ENCODE peak calls at places on chromosomes 11 and 22, in four cellular contexts. Y, R, X and N are unnamed samples.
A peak's percentile ranks its signal among the peaks of the same experiment; 100 is the strongest.

GRCh38 chr22:35257321-35258143 is at the start of gene HMGXB4:
- DNase-seq in Y (peak; percentile 97), R (peak; percentile 69), X (peak; percentile 88), N (no peak)

GRCh38 chr22:43136255-43136654 is 6.9 kb downstream of the MCAT start:
- DNase-seq in Y (no peak), R (peak; percentile 65), X (peak; percentile 29), N (no peak)

GRCh38 chr11:17906436-17906835 is 106.4 kb downstream of the SERGEF start:
- DNase-seq in Y (no peak), R (no peak), X (no peak), N (no peak)

GRCh38 chr22:28716686-28717085 is 24.9 kb downstream of the CHEK2 start:
- DNase-seq in Y (no peak), R (no peak), X (peak; percentile 37), N (no peak)

GRCh38 chr22:33921576-33922181 is 1.4 kb upstream of the LARGE1 start:
- DNase-seq in Y (peak; percentile 92), R (peak; percentile 8), X (peak; percentile 61), N (peak; percentile 90)

GRCh38 chr11:78156081-78156844 is 16.8 kb upstream of the ALG8 start:
- DNase-seq in Y (no peak), R (no peak), X (no peak), N (no peak)

GRCh38 chr11:34349882-34350281 is 7.9 kb downstream of the ABTB2 start:
- DNase-seq in Y (no peak), R (no peak), X (peak; percentile 31), N (no peak)

GRCh38 chr11:46348566-46348981 is 1.3 kb downstream of the DGKZ start:
- DNase-seq in Y (no peak), R (no peak), X (no peak), N (no peak)

GRCh38 chr11:2187267-2187707 is 15.7 kb upstream of the TH start:
- DNase-seq in Y (no peak), R (no peak), X (no peak), N (no peak)

GRCh38 chr22:33362702-33363101 is 304.5 kb upstream of the SYN3 start:
- DNase-seq in Y (no peak), R (no peak), X (no peak), N (no peak)

GRCh38 chr22:50363411-50364194 is 20.5 kb downstream of the PPP6R2 start:
- DNase-seq in Y (no peak), R (no peak), X (no peak), N (no peak)

GRCh38 chr22:48805516-48805915 is 1022.2 kb downstream of the BRD1 start:
- DNase-seq in Y (peak; percentile 78), R (no peak), X (no peak), N (no peak)

GRCh38 chr11:32439488-32440210 is 4.3 kb upstream of the WT1 start:
- DNase-seq in Y (no peak), R (no peak), X (no peak), N (no peak)

GRCh38 chr11:128621491-128622136 is 34.3 kb upstream of the ETS1 start:
- DNase-seq in Y (no peak), R (no peak), X (peak; percentile 97), N (no peak)

GRCh38 chr22:23862103-23862502 is 4.4 kb downstream of the SLC2A11 start:
- DNase-seq in Y (no peak), R (peak; percentile 52), X (peak; percentile 51), N (no peak)

GRCh38 chr11:60125962-60126585 is 37.6 kb downstream of the MS4A2 start:
- DNase-seq in Y (no peak), R (no peak), X (no peak), N (no peak)

GRCh38 chr11:6621711-6622211 is 2.5 kb upstream of the TPP1 start:
- DNase-seq in Y (no peak), R (no peak), X (no peak), N (no peak)

GRCh38 chr11:113147249-113147648 is 167.1 kb upstream of the TTC12 start:
- DNase-seq in Y (no peak), R (no peak), X (no peak), N (no peak)

GRCh38 chr22:43345356-43345755 is 2.2 kb upstream of the SCUBE1 start:
- DNase-seq in Y (no peak), R (no peak), X (no peak), N (no peak)

GRCh38 chr22:23939017-23939357 is 22.0 kb downstream of the GSTT2B start:
- DNase-seq in Y (no peak), R (no peak), X (no peak), N (no peak)

GRCh38 chr11:68997995-68998348 is 15.1 kb downstream of the MRGPRF start:
- DNase-seq in Y (peak; percentile 7), R (no peak), X (no peak), N (no peak)

GRCh38 chr22:36363378-36363931 is 24.3 kb downstream of the MYH9 start:
- DNase-seq in Y (no peak), R (no peak), X (no peak), N (no peak)
- H3K4me3 ChIP-seq in Y (no peak overlapping the region), R (peak overlapping the region; percentile 19), X (no peak overlapping the region), N (no peak overlapping the region)

DNA sequence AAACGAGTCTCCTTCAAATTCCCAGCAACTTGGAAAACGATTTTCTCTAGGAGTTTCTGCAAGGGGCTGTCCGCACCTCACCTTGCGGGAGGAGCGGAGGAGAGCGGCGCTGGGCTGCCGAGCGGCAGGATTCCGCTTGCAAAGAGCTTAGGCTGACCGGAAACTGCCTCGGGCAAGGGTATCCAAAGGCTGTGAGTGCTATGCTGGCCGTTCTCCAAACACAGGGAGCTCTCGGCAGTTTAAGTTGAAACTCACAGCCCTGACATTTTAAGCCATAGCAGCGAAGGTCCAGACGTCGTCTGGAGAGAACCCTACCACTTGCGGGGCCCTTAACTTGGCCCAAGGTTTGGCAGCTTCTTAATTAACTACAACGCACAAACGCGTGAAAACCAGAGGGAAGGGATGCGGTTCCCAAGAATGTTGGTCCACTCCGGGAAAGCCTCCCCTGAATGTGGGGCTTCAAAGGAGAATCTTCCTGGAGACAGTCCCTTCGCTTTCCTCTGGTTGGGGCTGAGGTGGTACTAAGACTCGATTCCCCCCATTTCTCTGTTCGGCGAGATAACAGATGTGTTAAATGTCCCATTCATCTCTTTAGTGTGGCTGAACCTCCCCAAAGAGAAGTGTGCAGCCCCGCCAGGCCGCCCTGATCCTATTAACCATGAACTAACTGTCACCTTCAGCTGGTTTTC is 1.1 kb upstream of the DBX1 start:
- DNase-seq in Y (no peak), R (no peak), X (no peak), N (no peak)
- H3K4me3 ChIP-seq in Y (no peak overlapping the region), R (no peak overlapping the region), X (no peak overlapping the region), N (no peak overlapping the region)

DNA sequence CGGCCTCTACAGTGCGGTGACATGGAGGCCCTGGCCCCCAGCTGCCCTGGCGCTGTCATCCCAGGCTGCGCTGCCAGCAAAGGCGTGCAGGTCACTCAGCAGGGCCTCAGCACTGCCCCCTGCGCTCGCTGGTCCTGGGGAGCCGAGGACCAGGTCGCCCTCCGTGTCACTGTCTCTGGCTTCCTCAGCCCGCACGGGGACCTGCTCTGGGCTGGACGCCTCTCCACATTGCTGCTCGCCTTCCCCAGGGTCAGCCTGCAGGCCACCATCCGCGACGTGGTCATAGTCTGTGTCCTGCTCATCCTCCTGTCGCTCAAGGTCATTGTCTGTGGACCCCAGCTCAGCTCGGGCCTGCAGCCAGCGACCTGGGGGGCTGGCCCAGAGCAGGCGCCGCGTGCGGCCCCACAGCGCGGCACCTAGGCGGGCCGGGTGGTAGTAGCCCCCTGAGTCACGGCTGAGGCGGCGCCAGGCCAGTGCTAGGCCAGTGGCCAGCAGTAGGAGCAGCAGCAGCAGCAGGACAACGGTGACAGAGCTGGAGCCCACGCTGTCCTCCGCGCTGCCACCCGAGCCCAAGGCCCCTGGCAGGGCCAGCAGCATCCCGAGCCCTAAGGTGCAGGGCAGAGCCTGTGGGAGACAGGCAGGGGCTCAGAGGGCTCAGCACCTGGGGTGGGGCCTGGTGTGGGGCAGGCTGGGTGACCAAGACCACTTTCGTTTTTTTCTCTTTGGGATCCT is 1.6 kb downstream of the PTPRCAP start:
- DNase-seq in Y (no peak), R (no peak), X (no peak), N (no peak)
- H3K4me3 ChIP-seq in Y (no peak overlapping the region), R (no peak overlapping the region), X (no peak overlapping the region), N (peak overlapping the region; percentile 32)

GRCh38 chr11:73307323-73308002 is 613 bp upstream of the ARHGEF17 start:
- DNase-seq in Y (peak; percentile 99), R (peak; percentile 98), X (peak; percentile 98), N (no peak)

GRCh38 chr11:73306069-73306468 is 2.0 kb upstream of the ARHGEF17 start:
- DNase-seq in Y (no peak), R (peak; percentile 43), X (no peak), N (no peak)

GRCh38 chr11:73308003-73308962 is at the start of gene ARHGEF17:
- DNase-seq in Y (peak; percentile 92), R (peak; percentile 71), X (peak; percentile 85), N (no peak)

GRCh38 chr11:73308963-73309960 is 1.2 kb downstream of the ARHGEF17 start:
- DNase-seq in Y (peak; percentile 97), R (peak; percentile 84), X (peak; percentile 96), N (no peak)

DNA sequence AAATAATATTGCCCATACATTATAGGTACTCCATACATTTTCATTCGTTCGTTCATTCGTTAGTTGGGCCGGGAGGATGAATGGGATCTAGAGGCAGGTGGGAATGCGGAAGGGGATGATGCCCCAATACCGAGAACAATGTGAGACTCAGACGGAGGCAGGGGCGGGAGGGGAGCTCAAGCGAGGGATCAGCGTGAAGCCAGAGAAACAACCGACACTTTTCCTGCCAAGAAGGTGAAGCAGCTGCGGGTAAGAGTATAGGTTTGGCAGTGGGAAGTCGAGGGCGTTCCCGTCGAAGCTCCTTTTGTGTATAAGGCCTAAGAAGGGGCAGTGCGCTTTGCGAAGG is 1.1 kb upstream of the ARHGEF17 start:
- DNase-seq in Y (no peak), R (no peak), X (no peak), N (no peak)
- H3K4me3 ChIP-seq in Y (no peak overlapping the region), R (peak overlapping the region; percentile 72), X (peak overlapping the region; percentile 50), N (peak overlapping the region; percentile 84)

DNA sequence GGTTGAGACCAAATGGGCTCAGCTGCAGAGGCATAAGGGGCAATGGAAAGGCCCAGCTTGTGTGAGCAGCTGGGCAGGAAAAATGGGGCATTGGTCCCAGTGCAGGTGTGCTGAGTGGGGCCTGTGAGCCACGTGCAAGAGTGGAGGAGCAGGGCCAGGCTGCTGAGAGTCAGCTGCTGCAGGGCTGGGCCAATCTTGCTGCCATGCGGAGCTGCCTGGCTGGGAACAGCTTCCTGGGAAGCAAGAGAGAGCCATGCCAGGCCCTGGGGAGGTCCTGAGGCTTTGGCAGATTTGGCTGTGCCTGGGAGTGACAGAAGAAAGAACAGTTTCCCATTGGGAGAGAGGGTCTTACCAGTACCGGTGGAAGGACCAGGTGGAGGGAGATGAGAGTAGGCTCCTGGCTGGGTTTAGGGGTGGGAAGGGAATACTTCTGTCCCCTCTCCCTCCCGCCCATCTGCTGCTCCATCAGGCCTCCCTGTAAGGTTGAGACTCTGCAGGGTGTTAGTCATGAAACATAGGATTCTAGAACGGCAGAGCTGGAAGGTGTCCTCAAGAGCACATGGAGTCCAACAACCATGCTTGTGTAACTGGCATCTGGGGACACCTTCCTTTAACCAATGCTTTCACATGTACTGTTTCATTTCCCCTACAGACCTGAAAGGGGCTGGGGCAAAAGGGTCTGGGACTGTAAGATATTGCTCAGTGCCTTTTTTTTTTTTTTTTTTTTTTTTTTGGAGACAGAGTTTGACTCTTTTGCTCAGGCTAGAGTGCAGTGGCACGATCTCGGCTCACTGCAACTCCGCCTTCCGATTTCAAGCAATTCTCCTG is 10.4 kb downstream of the SEPTIN3 start:
- DNase-seq in Y (no peak), R (no peak), X (no peak), N (no peak)
- H3K4me3 ChIP-seq in Y (no peak overlapping the region), R (no peak overlapping the region), X (no peak overlapping the region), N (no peak overlapping the region)

DNA sequence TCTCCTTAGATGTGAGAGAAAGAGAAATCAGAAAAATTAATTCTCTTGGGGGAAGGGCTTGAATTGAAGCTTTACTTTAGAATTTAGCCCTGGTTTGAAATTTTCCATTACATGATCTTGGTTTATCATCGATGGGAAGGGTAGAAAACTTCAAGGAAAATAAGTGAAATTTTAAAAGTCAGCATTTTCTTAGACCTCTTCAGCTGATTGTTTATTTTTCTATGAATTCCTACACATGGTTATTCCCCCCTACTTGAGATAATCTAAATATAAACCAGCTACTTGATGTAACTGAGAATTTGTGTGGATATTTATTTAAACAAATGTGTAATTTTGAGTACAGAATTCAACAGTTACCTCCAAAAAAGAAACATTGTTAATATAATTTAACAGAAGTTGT is 10.9 kb downstream of the PIH1D2 start:
- DNase-seq in Y (no peak), R (no peak), X (peak; percentile 15), N (no peak)
- H3K4me3 ChIP-seq in Y (no peak overlapping the region), R (no peak overlapping the region), X (no peak overlapping the region), N (no peak overlapping the region)